ENCODE peak calls at places on chromosomes 12 and 14, in seven cellular contexts. B is GM12878, J is ovary, I is IMR-90, F is breast epithelium, H is body of pancreas, P is Peyer's patch. S is an unnamed sample.
A peak's percentile ranks its signal among the peaks of the same experiment; 100 is the strongest.

GRCh38 chr14:93493054-93493453 is 62.3 kb downstream of the UNC79 start:
- DNase-seq in B (no peak), J (no peak), I (no peak), F (no peak), H (peak; percentile 16), P (no peak), S (no peak)

GRCh38 chr14:60266021-60266937 is 17.3 kb downstream of the PPM1A start:
- DNase-seq in B (no peak), J (no peak), I (no peak), F (no peak), H (no peak), P (peak; percentile 61), S (no peak)

GRCh38 chr12:113803829-113804140 is 162.3 kb downstream of the RBM19 start:
- DNase-seq in B (no peak), J (no peak), I (no peak), F (no peak), H (no peak), P (no peak), S (no peak)

GRCh38 chr12:76957306-76957705 is 78.5 kb upstream of the CSRP2 start:
- DNase-seq in B (no peak), J (no peak), I (no peak), F (no peak), H (no peak), P (no peak), S (no peak)

GRCh38 chr12:120072472-120072871 is 44.1 kb downstream of the RAB35 start:
- DNase-seq in B (no peak), J (no peak), I (no peak), F (no peak), H (no peak), P (peak; percentile 26), S (no peak)

GRCh38 chr12:19461986-19462385 is 22.7 kb downstream of the AEBP2 start:
- DNase-seq in B (no peak), J (no peak), I (no peak), F (no peak), H (no peak), P (no peak), S (no peak)

GRCh38 chr12:128339121-128339520 is 72.2 kb downstream of the TMEM132C start:
- DNase-seq in B (no peak), J (no peak), I (no peak), F (no peak), H (no peak), P (no peak), S (no peak)

GRCh38 chr12:2959194-2959507 is at the start of gene TEAD4:
- DNase-seq in B (no peak), J (peak; percentile 40), I (peak; percentile 74), F (peak; percentile 61), H (peak; percentile 82), P (no peak), S (no peak)

GRCh38 chr12:120599672-120600537 is 18.7 kb upstream of the POP5 start:
- DNase-seq in B (no peak), J (no peak), I (no peak), F (no peak), H (no peak), P (no peak), S (no peak)

GRCh38 chr12:16076553-16076952 is 165.4 kb downstream of the DERA start:
- DNase-seq in B (no peak), J (no peak), I (peak; percentile 2), F (no peak), H (peak; percentile 9), P (no peak), S (no peak)

GRCh38 chr14:58826845-58827686 is 189.3 kb downstream of the DACT1 start:
- DNase-seq in B (no peak), J (no peak), I (no peak), F (no peak), H (no peak), P (no peak), S (no peak)

GRCh38 chr12:94525951-94526350 is 66.3 kb upstream of the CEP83 start:
- DNase-seq in B (no peak), J (no peak), I (no peak), F (no peak), H (no peak), P (no peak), S (no peak)

GRCh38 chr14:100900837-100901390 is 2.6 kb downstream of the RTL1 start:
- DNase-seq in B (no peak), J (peak; percentile 53), I (no peak), F (no peak), H (peak; percentile 43), P (peak; percentile 44), S (no peak)

GRCh38 chr12:113322353-113322752 is 12.6 kb downstream of the SLC8B1 start:
- DNase-seq in B (no peak), J (no peak), I (peak; percentile 90), F (no peak), H (no peak), P (no peak), S (no peak)

GRCh38 chr12:4956054-4956453 is 46.3 kb downstream of the KCNA1 start:
- DNase-seq in B (no peak), J (no peak), I (no peak), F (no peak), H (no peak), P (no peak), S (no peak)

GRCh38 chr14:76995279-76996035 is 33.1 kb downstream of the IRF2BPL start:
- DNase-seq in B (no peak), J (no peak), I (no peak), F (no peak), H (peak; percentile 42), P (no peak), S (no peak)

GRCh38 chr12:11863478-11863906 is 207.2 kb upstream of the BCL2L14 start:
- DNase-seq in B (no peak), J (peak; percentile 35), I (no peak), F (no peak), H (peak; percentile 40), P (no peak), S (no peak)

GRCh38 chr14:24612186-24612585 is 2.7 kb upstream of the GZMH start:
- DNase-seq in B (no peak), J (no peak), I (no peak), F (no peak), H (no peak), P (no peak), S (no peak)

GRCh38 chr14:39731912-39732311 is 299.7 kb upstream of the FBXO33 start:
- DNase-seq in B (no peak), J (no peak), I (no peak), F (no peak), H (no peak), P (no peak), S (no peak)

GRCh38 chr12:95601626-95602025 is 50.4 kb upstream of the USP44 start:
- DNase-seq in B (no peak), J (no peak), I (peak; percentile 94), F (no peak), H (no peak), P (no peak), S (no peak)

GRCh38 chr12:105617141-105617540 is 286.6 kb downstream of the C12orf75 start:
- DNase-seq in B (no peak), J (no peak), I (no peak), F (no peak), H (no peak), P (no peak), S (no peak)

GRCh38 chr12:70609203-70609602 is 28.0 kb downstream of the PTPRB start:
- DNase-seq in B (no peak), J (no peak), I (no peak), F (no peak), H (no peak), P (no peak), S (no peak)

GRCh38 chr14:23154876-23155587 is 28.4 kb downstream of the SLC7A8 start:
- DNase-seq in B (no peak), J (peak; percentile 90), I (peak; percentile 89), F (peak; percentile 80), H (peak; percentile 95), P (peak; percentile 72), S (no peak)

GRCh38 chr14:23149745-23150144 is 30.7 kb upstream of the CEBPE start:
- DNase-seq in B (no peak), J (no peak), I (no peak), F (no peak), H (no peak), P (no peak), S (no peak)

GRCh38 chr14:23159516-23159915 is 23.9 kb downstream of the SLC7A8 start:
- DNase-seq in B (no peak), J (no peak), I (no peak), F (no peak), H (no peak), P (no peak), S (no peak)

GRCh38 chr14:23151342-23151741 is 32.1 kb downstream of the SLC7A8 start:
- DNase-seq in B (no peak), J (peak; percentile 12), I (no peak), F (no peak), H (no peak), P (no peak), S (no peak)

GRCh38 chr14:23153891-23154796 is 29.3 kb downstream of the SLC7A8 start:
- DNase-seq in B (no peak), J (peak; percentile 96), I (no peak), F (peak; percentile 90), H (peak; percentile 98), P (peak; percentile 84), S (peak; percentile 28)
- TF ChIP-seq POLR2A in B (no peak), J (peak; percentile 10), I (no peak), F (peak; percentile 44), H (peak; percentile 83), P (no peak), S (peak; percentile 86)

GRCh38 chr12:116380066-116380465 is 102.6 kb upstream of the MED13L start:
- DNase-seq in B (no peak), J (no peak), I (no peak), F (no peak), H (no peak), P (no peak), S (no peak)
- H3K4me1 ChIP-seq in B (peaks cover 4% of the 10 kb centered on the region), J (peaks cover 19% of the 10 kb centered on the region), I (peaks cover 35% of the 10 kb centered on the region), F (peaks cover 6% of the 10 kb centered on the region), H (peaks cover 4% of the 10 kb centered on the region), P (no peaks in the 10 kb centered on the region), S (no peaks in the 10 kb centered on the region)

DNA sequence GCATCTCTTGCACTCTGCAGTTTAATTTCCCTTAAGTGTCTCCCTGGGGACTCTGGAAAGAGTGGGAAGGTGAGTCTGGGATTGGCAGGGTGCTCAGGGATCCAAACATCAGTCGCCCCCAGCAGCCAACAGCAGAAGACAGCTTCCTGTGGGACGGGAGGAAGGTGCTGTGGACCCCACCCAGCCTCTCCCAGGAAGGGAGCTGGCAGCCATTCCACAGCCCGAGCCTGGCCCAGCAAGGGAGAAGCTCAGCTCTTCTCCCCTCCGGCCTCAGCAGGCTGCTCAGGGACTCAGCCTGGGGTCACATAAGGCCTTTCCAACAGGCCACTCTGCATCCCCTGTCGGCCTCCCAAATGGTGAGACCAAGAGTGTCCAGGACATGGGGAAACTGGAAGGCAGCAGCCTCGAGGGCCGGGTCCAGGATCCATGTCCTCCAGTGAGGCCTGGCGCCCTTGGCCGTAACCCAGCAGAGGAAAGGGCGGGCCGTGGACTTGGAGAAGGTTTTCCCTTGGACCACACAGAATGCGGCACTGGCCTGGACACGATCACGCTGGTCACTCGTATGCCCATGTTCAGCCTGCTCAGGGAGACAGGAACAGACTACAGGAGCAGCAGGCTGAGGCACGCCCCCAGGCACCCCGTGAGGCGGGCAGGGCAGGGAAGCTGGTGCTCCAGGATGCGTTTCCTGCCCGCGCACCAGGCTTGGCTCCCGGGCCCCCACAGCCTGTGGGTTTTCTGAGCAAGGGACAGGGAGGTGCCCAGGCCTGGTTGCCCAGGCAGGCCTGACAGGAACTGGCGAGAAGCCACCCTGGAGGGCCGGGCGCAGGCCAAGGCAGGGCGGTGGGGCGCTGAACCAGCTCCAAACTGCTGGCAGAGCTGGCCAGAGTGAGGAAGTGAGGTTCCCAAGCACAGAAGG is 3.5 kb downstream of the XRCC3 start:
- DNase-seq in B (no peak), J (no peak), I (no peak), F (peak; percentile 81), H (peak; percentile 34), P (no peak), S (no peak)
- TF ChIP-seq POLR2A in B (no peak), J (no peak), I (no peak), F (no peak), H (no peak), P (no peak), S (no peak)

GRCh38 chr14:75432406-75432805 is 4.6 kb downstream of the JDP2 start:
- DNase-seq in B (no peak), J (no peak), I (no peak), F (no peak), H (no peak), P (peak; percentile 86), S (no peak)
- H3K4me1 ChIP-seq in B (peaks cover 41% of the 10 kb centered on the region), J (peaks cover 6% of the 10 kb centered on the region), I (peaks cover 26% of the 10 kb centered on the region), F (peaks cover 17% of the 10 kb centered on the region), H (peaks cover 57% of the 10 kb centered on the region), P (peaks cover 6% of the 10 kb centered on the region), S (peaks cover 32% of the 10 kb centered on the region)

S was measured in esophagus squamous epithelium.